ENCODE peak calls at places on chromosomes 5 and 9, in five cellular contexts. One of them, this sample, is unnamed.

GRCh38 chr9:4170231-4170630 is 129.6 kb downstream of the GLIS3 start:
- DNase-seq in H1: no peak
- DNase-seq in GM12878: no peak
- DNase-seq in HepG2: no peak
- DNase-seq in K562: no peak
- DNase-seq in this sample: no peak

GRCh38 chr5:143501176-143501840 is 97.8 kb upstream of the NR3C1 start:
- DNase-seq in H1: no peak
- DNase-seq in GM12878: no peak
- DNase-seq in HepG2: no peak
- DNase-seq in K562: no peak
- DNase-seq in this sample: no peak

GRCh38 chr5:126508962-126509279 is 85.7 kb downstream of the GRAMD2B start:
- DNase-seq in H1: no peak
- DNase-seq in GM12878: no peak
- DNase-seq in HepG2: no peak
- DNase-seq in K562: no peak
- DNase-seq in this sample: no peak

GRCh38 chr9:112487008-112487798 is 576 bp downstream of the KIAA1958 start:
- DNase-seq in H1: peak; percentile 71
- DNase-seq in GM12878: no peak
- DNase-seq in HepG2: peak; percentile 20
- DNase-seq in K562: peak; percentile 56
- DNase-seq in this sample: peak; percentile 61

GRCh38 chr9:68793605-68794343 is 88.7 kb downstream of the PIP5K1B start:
- DNase-seq in H1: no peak
- DNase-seq in GM12878: peak; percentile 34
- DNase-seq in HepG2: no peak
- DNase-seq in K562: no peak
- DNase-seq in this sample: no peak

GRCh38 chr5:132009706-132010405 is 1.6 kb downstream of the ACSL6 start:
- DNase-seq in H1: no peak
- DNase-seq in GM12878: no peak
- DNase-seq in HepG2: no peak
- DNase-seq in K562: no peak
- DNase-seq in this sample: no peak

GRCh38 chr9:38342096-38342495 is 50.4 kb upstream of the ALDH1B1 start:
- DNase-seq in H1: no peak
- DNase-seq in GM12878: no peak
- DNase-seq in HepG2: no peak
- DNase-seq in K562: no peak
- DNase-seq in this sample: no peak

GRCh38 chr5:54533541-54534179 is 16.1 kb downstream of the SNX18 start:
- DNase-seq in H1: no peak
- DNase-seq in GM12878: no peak
- DNase-seq in HepG2: no peak
- DNase-seq in K562: no peak
- DNase-seq in this sample: no peak

GRCh38 chr9:18688581-18688980 is 214.6 kb downstream of the ADAMTSL1 start:
- DNase-seq in H1: no peak
- DNase-seq in GM12878: no peak
- DNase-seq in HepG2: no peak
- DNase-seq in K562: no peak
- DNase-seq in this sample: no peak

GRCh38 chr5:109645591-109646236 is 44.0 kb upstream of the MAN2A1 start:
- DNase-seq in H1: peak; percentile 51
- DNase-seq in GM12878: no peak
- DNase-seq in HepG2: no peak
- DNase-seq in K562: no peak
- DNase-seq in this sample: no peak

GRCh38 chr5:98069876-98070512 is 703.5 kb upstream of the RGMB start:
- DNase-seq in H1: no peak
- DNase-seq in GM12878: no peak
- DNase-seq in HepG2: no peak
- DNase-seq in K562: no peak
- DNase-seq in this sample: no peak

GRCh38 chr5:56506586-56506985 is 273.5 kb upstream of the ANKRD55 start:
- DNase-seq in H1: no peak
- DNase-seq in GM12878: no peak
- DNase-seq in HepG2: no peak
- DNase-seq in K562: no peak
- DNase-seq in this sample: peak; percentile 30

GRCh38 chr5:136159457-136159856 is 26.8 kb downstream of the SMAD5 start:
- DNase-seq in H1: no peak
- DNase-seq in GM12878: no peak
- DNase-seq in HepG2: no peak
- DNase-seq in K562: no peak
- DNase-seq in this sample: no peak

GRCh38 chr9:83062011-83062652 is 810 bp downstream of the RASEF start:
- DNase-seq in H1: peak; percentile 60
- DNase-seq in GM12878: no peak
- DNase-seq in HepG2: no peak
- DNase-seq in K562: no peak
- DNase-seq in this sample: peak; percentile 62

GRCh38 chr5:174816858-174817257 is 92.5 kb downstream of the MSX2 start:
- DNase-seq in H1: no peak
- DNase-seq in GM12878: no peak
- DNase-seq in HepG2: no peak
- DNase-seq in K562: no peak
- DNase-seq in this sample: no peak

GRCh38 chr9:129125478-129125877 is 14.3 kb downstream of the PTPA start:
- DNase-seq in H1: no peak
- DNase-seq in GM12878: no peak
- DNase-seq in HepG2: no peak
- DNase-seq in K562: no peak
- DNase-seq in this sample: no peak

GRCh38 chr5:139402561-139403158 is 1.2 kb downstream of the SPATA24 start:
- DNase-seq in H1: peak; percentile 77
- DNase-seq in GM12878: no peak
- DNase-seq in HepG2: peak; percentile 49
- DNase-seq in K562: peak; percentile 69
- DNase-seq in this sample: peak; percentile 63

GRCh38 chr9:114429488-114429887 is 41.7 kb upstream of the AKNA start:
- DNase-seq in H1: no peak
- DNase-seq in GM12878: no peak
- DNase-seq in HepG2: no peak
- DNase-seq in K562: no peak
- DNase-seq in this sample: no peak

GRCh38 chr5:32707394-32707997 is 3.6 kb upstream of the NPR3 start:
- DNase-seq in H1: no peak
- DNase-seq in GM12878: no peak
- DNase-seq in HepG2: peak; percentile 27
- DNase-seq in K562: peak; percentile 27
- DNase-seq in this sample: peak; percentile 51

GRCh38 chr5:158967566-158967965 is 132.2 kb downstream of the EBF1 start:
- DNase-seq in H1: no peak
- DNase-seq in GM12878: no peak
- DNase-seq in HepG2: no peak
- DNase-seq in K562: no peak
- DNase-seq in this sample: peak; percentile 51

GRCh38 chr5:157574456-157575095 is 999 bp downstream of the ADAM19 start:
- DNase-seq in H1: no peak
- DNase-seq in GM12878: no peak
- DNase-seq in HepG2: no peak
- DNase-seq in K562: no peak
- DNase-seq in this sample: no peak

GRCh38 chr9:129387822-129388221 is 209.8 kb upstream of the IER5L start:
- DNase-seq in H1: no peak
- DNase-seq in GM12878: no peak
- DNase-seq in HepG2: no peak
- DNase-seq in K562: no peak
- DNase-seq in this sample: no peak

GRCh38 chr5:35921930-35922329 is 16.5 kb downstream of the CAPSL start:
- DNase-seq in H1: no peak
- DNase-seq in GM12878: no peak
- DNase-seq in HepG2: no peak
- DNase-seq in K562: no peak
- DNase-seq in this sample: no peak

GRCh38 chr5:80959768-80960442 is at the start of gene RASGRF2:
- DNase-seq in H1: peak; percentile 72
- DNase-seq in GM12878: no peak
- DNase-seq in HepG2: peak; percentile 76
- DNase-seq in K562: no peak
- DNase-seq in this sample: peak; percentile 22

GRCh38 chr9:16867571-16868311 is 2.7 kb downstream of the BNC2 start:
- DNase-seq in H1: no peak
- DNase-seq in GM12878: no peak
- DNase-seq in HepG2: peak; percentile 3
- DNase-seq in K562: no peak
- DNase-seq in this sample: no peak

GRCh38 chr5:112240011-112240410 is 179.1 kb downstream of the EPB41L4A start:
- DNase-seq in H1: no peak
- DNase-seq in GM12878: no peak
- DNase-seq in HepG2: no peak
- DNase-seq in K562: no peak
- DNase-seq in this sample: peak; percentile 83

GRCh38 chr9:106927916-106928315 is 65.0 kb downstream of the ZNF462 start:
- DNase-seq in H1: no peak
- DNase-seq in GM12878: no peak
- DNase-seq in HepG2: no peak
- DNase-seq in K562: no peak
- DNase-seq in this sample: no peak

GRCh38 chr5:178467261-178468195 is 122.7 kb downstream of the COL23A1 start:
- DNase-seq in H1: no peak
- DNase-seq in GM12878: no peak
- DNase-seq in HepG2: no peak
- DNase-seq in K562: no peak
- DNase-seq in this sample: no peak

GRCh38 chr9:84917366-84918063 is 248.0 kb downstream of the NTRK2 start:
- DNase-seq in H1: no peak
- DNase-seq in GM12878: no peak
- DNase-seq in HepG2: no peak
- DNase-seq in K562: no peak
- DNase-seq in this sample: no peak
- TF ChIP-seq HDAC2 in H1: no peak
- TF ChIP-seq HDAC2 in GM12878: no peak
- TF ChIP-seq HDAC2 in HepG2: no peak
- TF ChIP-seq HDAC2 in K562: no peak
- TF ChIP-seq HDAC2 in this sample: no peak

GRCh38 chr5:149498724-149499336 is 52.4 kb downstream of the CSNK1A1 start:
- DNase-seq in H1: no peak
- DNase-seq in GM12878: no peak
- DNase-seq in HepG2: no peak
- DNase-seq in K562: no peak
- DNase-seq in this sample: no peak
- TF ChIP-seq HDAC2 in H1: peak; percentile 52
- TF ChIP-seq HDAC2 in GM12878: no peak
- TF ChIP-seq HDAC2 in HepG2: no peak
- TF ChIP-seq HDAC2 in K562: no peak
- TF ChIP-seq HDAC2 in this sample: no peak

GRCh38 chr5:177140312-177140711 is 6.7 kb downstream of the NSD1 start:
- DNase-seq in H1: no peak
- DNase-seq in GM12878: no peak
- DNase-seq in HepG2: no peak
- DNase-seq in K562: no peak
- DNase-seq in this sample: no peak
- TF ChIP-seq HDAC2 in H1: no peak
- TF ChIP-seq HDAC2 in GM12878: no peak
- TF ChIP-seq HDAC2 in HepG2: no peak
- TF ChIP-seq HDAC2 in K562: no peak
- TF ChIP-seq HDAC2 in this sample: no peak

GRCh38 chr9:20286969-20287368 is 335.3 kb downstream of the MLLT3 start:
- DNase-seq in H1: no peak
- DNase-seq in GM12878: no peak
- DNase-seq in HepG2: peak; percentile 91
- DNase-seq in K562: no peak
- DNase-seq in this sample: no peak
- TF ChIP-seq HDAC2 in H1: no peak
- TF ChIP-seq HDAC2 in GM12878: no peak
- TF ChIP-seq HDAC2 in HepG2: no peak
- TF ChIP-seq HDAC2 in K562: no peak
- TF ChIP-seq HDAC2 in this sample: no peak

DNA sequence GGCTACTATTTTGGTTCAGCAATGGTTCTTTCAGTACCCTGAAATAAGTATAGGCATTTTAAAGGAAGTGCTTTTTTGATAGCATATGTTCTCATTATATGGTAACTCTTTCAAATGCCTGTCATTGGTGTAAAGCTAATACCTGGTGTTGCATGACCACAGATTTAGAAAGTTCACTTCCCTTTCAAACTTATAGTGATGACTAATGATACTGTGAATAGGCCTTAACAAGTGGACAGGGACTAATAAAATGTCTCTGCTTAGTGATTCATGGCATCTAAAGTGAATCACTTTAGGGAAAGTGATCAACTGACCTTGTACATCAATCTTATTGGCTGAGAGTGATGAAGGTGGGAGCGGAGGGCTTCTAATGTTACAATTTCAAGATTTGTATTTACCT is 21.6 kb downstream of the MRPL22 start:
- DNase-seq in H1: no peak
- DNase-seq in GM12878: no peak
- DNase-seq in HepG2: no peak
- DNase-seq in K562: no peak
- DNase-seq in this sample: no peak
- TF ChIP-seq HDAC2 in H1: no peak
- TF ChIP-seq HDAC2 in GM12878: no peak
- TF ChIP-seq HDAC2 in HepG2: no peak
- TF ChIP-seq HDAC2 in K562: no peak
- TF ChIP-seq HDAC2 in this sample: no peak

GRCh38 chr9:93929231-93929630 is 25.9 kb downstream of the BARX1 start:
- DNase-seq in H1: no peak
- DNase-seq in GM12878: no peak
- DNase-seq in HepG2: no peak
- DNase-seq in K562: no peak
- DNase-seq in this sample: no peak
- TF ChIP-seq HDAC2 in H1: no peak
- TF ChIP-seq HDAC2 in GM12878: no peak
- TF ChIP-seq HDAC2 in HepG2: no peak
- TF ChIP-seq HDAC2 in K562: no peak
- TF ChIP-seq HDAC2 in this sample: no peak

DNA sequence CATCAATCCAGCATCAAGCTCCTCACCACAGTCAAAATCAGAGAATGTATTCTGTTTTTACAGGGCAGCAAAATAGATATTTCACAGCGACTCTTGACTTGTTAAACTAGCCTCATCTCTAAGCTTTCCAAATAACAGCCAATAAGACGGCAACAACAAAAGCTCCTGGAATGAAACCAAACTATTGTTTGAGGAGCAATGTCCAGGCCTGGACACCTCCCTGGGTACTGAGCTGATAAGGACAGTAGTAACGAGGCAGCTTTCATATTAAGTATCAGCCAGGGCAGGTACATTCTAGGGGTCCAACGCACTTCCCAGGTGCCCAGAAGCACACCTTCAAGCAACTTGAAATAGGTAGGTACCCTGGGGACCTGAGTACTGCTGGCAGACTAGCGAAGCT is 260.3 kb downstream of the ENC1 start:
- DNase-seq in H1: no peak
- DNase-seq in GM12878: no peak
- DNase-seq in HepG2: peak; percentile 66
- DNase-seq in K562: no peak
- DNase-seq in this sample: no peak
- TF ChIP-seq HDAC2 in H1: no peak
- TF ChIP-seq HDAC2 in GM12878: no peak
- TF ChIP-seq HDAC2 in HepG2: no peak
- TF ChIP-seq HDAC2 in K562: no peak
- TF ChIP-seq HDAC2 in this sample: no peak

GRCh38 chr9:135883410-135884089 is 23.8 kb downstream of the CAMSAP1 start:
- DNase-seq in H1: no peak
- DNase-seq in GM12878: no peak
- DNase-seq in HepG2: no peak
- DNase-seq in K562: no peak
- DNase-seq in this sample: no peak
- TF ChIP-seq HDAC2 in H1: no peak
- TF ChIP-seq HDAC2 in GM12878: no peak
- TF ChIP-seq HDAC2 in HepG2: no peak
- TF ChIP-seq HDAC2 in K562: no peak
- TF ChIP-seq HDAC2 in this sample: no peak